ENCODE peak calls at places on chromosomes 5 and 9, in ten cellular contexts. I is iris pigment epithelial cell; F is SW480; B is CD4-positive, CD25-positive, alpha-beta regulatory T cell; K is lung; A is AG08395; G is stimulated activated CD4-positive, alpha-beta T cell treated with anti-CD3 and anti-CD28 coated beads, Interleukin-12 subunit alpha, Interleukin-12 subunit beta, amount 100 ng/mL, for 4 hours; C is AG09309; Q is NCI-H524 treated with DMSO at 0.1 percent for 48 hours; Z is smooth muscle cell of the brain vasculature. P is an unnamed sample.

GRCh38 chr5:89213584-89213983 is 330.6 kb upstream of the MEF2C start:
- DNase-seq in B (no peak), F (no peak), G (no peak), Z (no peak), C (peak), K (no peak), A (peak), Q (no peak), I (peak), P (no peak)

GRCh38 chr5:155689403-155689802 is 637.6 kb upstream of the SGCD start:
- DNase-seq in F (no peak), K (no peak), B (no peak), G (no peak), C (no peak), I (no peak), Z (no peak), A (no peak), Q (no peak), P (no peak)

GRCh38 chr9:110058304-110058953 is 149.5 kb downstream of the C9orf152 start:
- DNase-seq in A (no peak), Z (no peak), I (peak), C (no peak), B (peak), K (peak), G (peak), Q (peak), F (peak), P (peak)

GRCh38 chr5:122559676-122560075 is 215.2 kb upstream of the SNX2 start:
- DNase-seq in G (no peak), F (no peak), Z (no peak), C (no peak), B (no peak), Q (no peak), A (no peak), I (peak), K (no peak), P (no peak)

GRCh38 chr5:59893436-59894227 is at the start of gene PDE4D:
- DNase-seq in I (peak), B (no peak), G (no peak), Z (peak), F (no peak), Q (no peak), A (peak), C (no peak), K (peak), P (no peak)

GRCh38 chr5:178895615-178896571 is at the start of gene ZFP2:
- DNase-seq in B (no peak), I (peak), A (peak), Z (peak), F (peak), G (peak), Q (no peak), C (no peak), K (peak), P (peak)

GRCh38 chr9:19161257-19162025 is 34.1 kb upstream of the PLIN2 start:
- DNase-seq in B (peak), Q (no peak), K (peak), A (peak), I (peak), G (no peak), Z (no peak), F (peak), C (peak), P (peak)

GRCh38 chr5:135245521-135246499 is 153.2 kb downstream of the MACROH2A1 start:
- DNase-seq in K (no peak), G (no peak), B (no peak), Z (no peak), Q (no peak), I (peak), A (peak), F (no peak), C (no peak), P (no peak)

GRCh38 chr5:98770911-98771322 is 2.5 kb upstream of the RGMB start:
- DNase-seq in A (no peak), G (no peak), I (peak), Z (no peak), B (peak), C (no peak), Q (no peak), F (peak), K (no peak), P (no peak)

GRCh38 chr5:90251447-90251846 is 158.1 kb downstream of the CETN3 start:
- DNase-seq in Z (no peak), C (no peak), A (no peak), Q (no peak), F (no peak), K (no peak), G (no peak), I (no peak), B (no peak), P (no peak)

GRCh38 chr9:93092171-93092991 is 3.6 kb upstream of the CARD19 start:
- DNase-seq in Z (no peak), C (no peak), I (no peak), G (no peak), B (no peak), K (no peak), Q (no peak), F (no peak), A (no peak), P (no peak)

GRCh38 chr5:151081426-151082273 is 816 bp upstream of the TNIP1 start:
- DNase-seq in F (no peak), Z (no peak), B (no peak), I (peak), C (no peak), Q (no peak), A (no peak), K (no peak), G (no peak), P (no peak)

GRCh38 chr5:103648086-103648485 is 85.5 kb upstream of the NUDT12 start:
- DNase-seq in K (no peak), A (no peak), F (no peak), Q (no peak), C (no peak), G (no peak), B (no peak), I (peak), Z (no peak), P (no peak)

GRCh38 chr5:173984218-173984617 is 4.8 kb upstream of the C5orf47 start:
- DNase-seq in Z (no peak), C (no peak), K (no peak), I (peak), B (no peak), G (no peak), Q (peak), A (no peak), F (peak), P (no peak)

GRCh38 chr5:126003309-126003708 is 419.9 kb upstream of the GRAMD2B start:
- DNase-seq in C (peak), B (no peak), Q (no peak), A (peak), K (no peak), F (no peak), G (no peak), I (peak), Z (peak), P (no peak)

GRCh38 chr9:137233143-137233980 is 2.7 kb downstream of the SLC34A3 start:
- DNase-seq in Z (no peak), B (no peak), C (no peak), F (no peak), G (no peak), K (no peak), A (no peak), Q (no peak), I (no peak), P (no peak)

GRCh38 chr9:120043448-120043847 is 536.5 kb downstream of the CDK5RAP2 start:
- DNase-seq in A (no peak), G (no peak), C (no peak), F (peak), Q (peak), B (no peak), K (no peak), I (no peak), Z (no peak), P (no peak)

GRCh38 chr5:72160959-72161358 is 53.7 kb downstream of the MAP1B start:
- DNase-seq in K (no peak), G (no peak), Q (no peak), F (no peak), I (peak), Z (no peak), C (no peak), A (no peak), B (no peak), P (no peak)

GRCh38 chr5:12399868-12400267 is 495.6 kb upstream of the CTNND2 start:
- DNase-seq in K (no peak), C (no peak), G (no peak), A (no peak), B (no peak), Z (no peak), Q (no peak), I (no peak), F (peak), P (no peak)

GRCh38 chr9:113973963-113974413 is 97.9 kb downstream of the ZNF618 start:
- DNase-seq in B (no peak), I (peak), Q (no peak), Z (no peak), C (no peak), A (peak), F (no peak), K (peak), G (no peak), P (no peak)

GRCh38 chr5:154241021-154241420 is 50.5 kb downstream of the GALNT10 start:
- DNase-seq in F (no peak), Z (no peak), A (no peak), G (no peak), I (no peak), C (no peak), B (no peak), Q (no peak), K (no peak), P (no peak)